ENCODE peak calls at places on chromosomes 1 and 21, in four cellular contexts. Z is neural progenitor cell, V is psoas muscle, L is spleen. F is an unnamed sample.

GRCh38 chr1:32351077-32351858 is 11.0 kb downstream of the FAM229A start:
- DNase-seq in V (peak), L (peak), Z (peak), F (peak)

GRCh38 chr1:22428672-22429071 is 23.0 kb upstream of the ZBTB40 start:
- DNase-seq in L (no peak), V (no peak), Z (peak), F (peak)

GRCh38 chr21:45515241-45516061 is 26.8 kb downstream of the SLC19A1 start:
- DNase-seq in L (peak), V (peak), Z (no peak), F (no peak)

GRCh38 chr1:166069390-166069789 is 97.4 kb downstream of the FAM78B start:
- DNase-seq in V (no peak), L (no peak), Z (peak), F (peak)

GRCh38 chr1:93955765-93956164 is 46.5 kb upstream of the GCLM start:
- DNase-seq in L (no peak), V (no peak), Z (no peak), F (no peak)

GRCh38 chr1:118920124-118920675 is 67.9 kb downstream of the TBX15 start:
- DNase-seq in Z (no peak), L (no peak), V (no peak), F (no peak)

GRCh38 chr1:154019280-154019679 is 28.7 kb downstream of the RPS27 start:
- DNase-seq in V (no peak), L (no peak), Z (no peak), F (no peak)

GRCh38 chr1:170494369-170494768 is 37.6 kb upstream of the GORAB start:
- DNase-seq in L (no peak), V (no peak), Z (no peak), F (no peak)

GRCh38 chr1:239811211-239811902 is 280.3 kb upstream of the FMN2 start:
- DNase-seq in L (no peak), V (no peak), Z (peak), F (no peak)

GRCh38 chr1:11535761-11536572 is 57.0 kb downstream of the DISP3 start:
- DNase-seq in V (no peak), Z (no peak), L (peak), F (peak)

GRCh38 chr1:78369546-78369945 is 121.2 kb upstream of the PTGFR start:
- DNase-seq in L (no peak), Z (no peak), V (no peak), F (no peak)

GRCh38 chr1:23837905-23838304 is 12.7 kb upstream of the HMGCL start:
- DNase-seq in Z (no peak), L (peak), V (no peak), F (no peak)

GRCh38 chr21:42009018-42009830 is 936 bp downstream of the ZBTB21 start:
- DNase-seq in L (peak), Z (peak), V (peak), F (peak)

GRCh38 chr1:214198571-214198970 is 82.4 kb upstream of the SMYD2 start:
- DNase-seq in L (no peak), Z (no peak), V (no peak), F (no peak)

GRCh38 chr1:89603651-89604413 is 29.1 kb upstream of the LRRC8C start:
- DNase-seq in L (no peak), V (no peak), Z (no peak), F (no peak)

GRCh38 chr1:90122679-90123340 is 127.9 kb downstream of the ZNF326 start:
- DNase-seq in L (no peak), V (no peak), Z (no peak), F (no peak)

GRCh38 chr1:232655041-232655745 is 25.3 kb upstream of the SIPA1L2 start:
- DNase-seq in V (no peak), L (no peak), Z (no peak), F (peak)

GRCh38 chr1:32187850-32188249 is 8.4 kb downstream of the TXLNA start:
- DNase-seq in L (no peak), V (no peak), Z (no peak), F (no peak)

GRCh38 chr1:185646202-185646683 is 87.9 kb upstream of the HMCN1 start:
- DNase-seq in Z (peak), L (no peak), V (no peak), F (no peak)

GRCh38 chr1:36729289-36729688 is 246.6 kb upstream of the CSF3R start:
- DNase-seq in V (no peak), L (no peak), Z (no peak), F (no peak)

GRCh38 chr1:36730599-36730998 is 247.9 kb upstream of the CSF3R start:
- DNase-seq in Z (no peak), V (no peak), L (no peak), F (no peak)

GRCh38 chr1:36732038-36732402 is 249.3 kb upstream of the CSF3R start:
- DNase-seq in V (no peak), Z (no peak), L (no peak), F (no peak)

GRCh38 chr1:36729716-36730510 is 247.2 kb upstream of the CSF3R start:
- DNase-seq in V (no peak), Z (no peak), L (no peak), F (no peak)

DNA sequence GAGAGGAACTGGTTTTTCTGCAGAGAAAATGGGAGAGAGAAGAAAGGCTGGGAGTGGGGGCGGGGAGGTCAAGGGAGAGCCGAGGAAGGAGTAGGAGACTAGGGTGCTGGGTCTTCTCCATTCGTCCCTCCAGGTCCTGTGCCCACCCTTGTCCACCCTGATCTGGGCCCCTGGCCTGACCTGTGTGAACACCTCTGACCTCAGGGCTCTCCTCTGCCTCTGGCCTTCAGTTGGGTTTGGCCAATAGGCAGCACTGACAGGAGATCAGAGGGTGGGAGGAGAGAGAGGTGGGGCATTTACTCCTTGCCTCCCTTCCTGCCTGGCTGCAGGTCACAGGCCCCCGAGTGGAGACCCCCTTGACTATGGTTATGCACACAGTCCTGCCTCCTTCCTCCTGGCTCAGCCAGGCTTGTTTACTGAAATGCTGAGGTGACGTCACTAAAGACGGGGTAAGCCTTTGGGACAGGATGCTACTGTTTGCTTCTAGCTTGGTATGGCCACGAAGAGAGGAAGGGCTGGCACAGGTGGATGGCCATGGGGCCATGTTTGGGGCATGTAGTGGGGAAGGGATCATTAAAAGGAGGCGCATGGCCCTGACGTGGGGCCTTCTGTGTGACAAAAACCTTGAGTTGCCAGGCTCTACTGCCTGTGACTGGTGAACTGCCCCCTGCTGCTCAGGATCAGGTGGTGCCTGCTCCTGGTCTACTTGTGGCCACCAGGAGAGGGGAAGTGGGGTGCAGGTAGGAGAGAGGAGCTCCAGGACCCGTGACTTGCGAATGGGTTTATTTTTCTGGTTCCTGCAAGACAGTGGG is 248.7 kb upstream of the CSF3R start:
- DNase-seq in V (no peak), Z (no peak), L (no peak), F (no peak)
- TF ChIP-seq CTCF in V (no peak), Z (peak), L (no peak), F (no peak)

DNA sequence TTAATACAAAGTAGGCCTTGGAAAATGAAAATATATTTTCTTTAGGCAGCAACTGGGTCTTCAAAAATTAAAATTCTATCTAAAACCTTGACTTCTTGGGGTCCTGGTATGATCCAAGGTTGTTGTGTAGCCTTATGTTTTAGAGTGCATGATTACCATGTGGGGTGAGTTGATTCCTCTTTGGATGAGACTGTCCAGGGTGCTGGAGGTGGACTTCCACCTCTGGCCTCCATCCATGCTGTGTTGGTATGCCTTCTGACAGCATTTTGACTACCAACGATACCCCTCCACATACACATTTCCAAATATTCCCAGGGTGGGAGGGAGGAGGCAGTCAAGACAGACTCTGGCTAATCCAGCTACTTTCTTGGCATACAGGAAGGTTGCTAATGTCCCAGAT is 205.0 kb downstream of the TNR start:
- DNase-seq in V (no peak), L (no peak), Z (no peak), F (no peak)
- TF ChIP-seq CTCF in V (no peak), L (no peak), Z (no peak), F (no peak)

DNA sequence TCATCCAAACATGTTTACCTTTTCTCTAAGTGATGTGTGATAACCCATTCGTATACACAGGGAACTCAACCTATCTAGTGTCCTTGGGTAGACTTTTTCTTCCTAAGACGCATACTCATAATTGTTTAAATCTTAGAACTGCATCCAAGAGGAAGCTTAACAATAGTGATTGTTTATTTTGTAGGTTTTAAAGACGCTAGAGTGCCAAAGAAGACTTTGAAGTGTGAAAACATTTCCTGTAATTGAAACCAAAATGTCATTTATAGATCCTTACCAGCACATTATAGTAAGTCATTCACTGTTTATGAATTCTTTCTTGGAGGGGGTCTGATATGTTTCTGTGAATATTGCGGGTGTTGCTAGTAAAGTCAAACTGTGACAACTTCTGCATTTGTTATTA is 25.4 kb downstream of the PLA2G4A start:
- DNase-seq in Z (no peak), V (no peak), L (no peak), F (no peak)
- TF ChIP-seq CTCF in Z (no peak), V (no peak), L (no peak), F (no peak)

GRCh38 chr1:209552406-209553264 is 30.9 kb upstream of the CAMK1G start:
- DNase-seq in L (no peak), Z (no peak), V (no peak), F (no peak)

GRCh38 chr1:209556159-209556690 is 27.3 kb upstream of the CAMK1G start:
- DNase-seq in Z (peak), V (no peak), L (no peak), F (no peak)

GRCh38 chr1:209550519-209550918 is 33.0 kb upstream of the CAMK1G start:
- DNase-seq in V (no peak), Z (no peak), L (no peak), F (no peak)

GRCh38 chr1:209557216-209557615 is 26.3 kb upstream of the CAMK1G start:
- DNase-seq in Z (no peak), V (no peak), L (no peak), F (no peak)

DNA sequence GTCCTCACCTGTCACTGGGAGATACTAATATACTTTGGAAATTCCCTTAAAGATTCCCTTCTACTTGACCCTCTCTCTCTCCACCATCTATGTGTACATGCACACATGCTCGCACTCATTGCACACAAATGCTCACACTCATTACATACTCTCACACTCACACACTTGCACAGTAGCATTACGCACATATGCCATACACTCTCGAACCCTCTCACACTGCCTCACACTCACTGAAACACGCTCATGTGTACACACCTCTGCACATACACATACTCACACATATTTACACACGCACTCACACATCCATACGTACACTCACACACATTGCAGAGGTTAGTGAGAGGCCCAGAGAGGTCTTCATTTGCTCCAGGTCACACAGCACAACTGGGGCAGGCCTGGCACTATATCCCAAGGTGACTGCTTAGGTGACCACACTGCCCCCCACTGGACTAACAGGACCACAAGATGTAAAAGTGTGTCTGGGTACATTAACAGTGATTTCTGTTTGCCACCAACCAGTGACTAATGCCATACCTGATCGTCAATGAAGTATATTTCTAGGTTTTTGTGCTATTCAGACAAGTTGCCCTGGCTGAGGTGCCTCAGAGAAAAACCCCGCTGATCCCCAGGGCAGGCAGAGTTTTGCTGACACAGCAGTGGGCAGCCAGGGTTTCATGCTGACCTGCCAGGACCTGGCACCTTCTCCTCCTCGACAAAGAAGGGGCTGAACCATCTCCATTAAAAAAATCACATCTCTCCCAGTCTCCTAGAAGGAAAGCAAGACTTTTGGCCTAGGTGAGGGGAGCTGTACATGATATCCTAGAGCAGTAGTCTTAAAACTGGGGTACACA is 28.5 kb upstream of the CAMK1G start:
- DNase-seq in Z (no peak), L (no peak), V (no peak), F (no peak)
- TF ChIP-seq CTCF in Z (peak), L (no peak), V (no peak), F (no peak)